ENCODE peak calls at places on chromosomes 16 and 17, in seven cellular contexts. D is astrocyte of the hippocampus; A is dermis microvascular lymphatic vessel endothelial cell; H is posterior cingulate gyrus; C is RWPE1; L is CD8-positive, alpha-beta memory T cell; Q is non-pigmented ciliary epithelial cell. J is an unnamed sample.

GRCh38 chr17:58284613-58285421 is 4.1 kb upstream of the MPO start:
- DNase-seq in D (no peak), A (no peak), H (no peak), C (no peak), L (no peak), Q (no peak), J (no peak)

GRCh38 chr16:64253525-64253924 is 868.3 kb downstream of the CDH11 start:
- DNase-seq in D (no peak), A (no peak), H (no peak), C (no peak), L (no peak), Q (no peak), J (no peak)

GRCh38 chr16:2585651-2586081 is 47.8 kb downstream of the PDPK1 start:
- DNase-seq in D (no peak), A (no peak), H (no peak), C (no peak), L (no peak), Q (no peak), J (no peak)

GRCh38 chr16:1538804-1539520 is 5.5 kb downstream of the TMEM204 start:
- DNase-seq in D (no peak), A (no peak), H (no peak), C (no peak), L (peak; percentile 48), Q (no peak), J (no peak)

GRCh38 chr17:75116681-75117080 is 6.9 kb downstream of the ARMC7 start:
- DNase-seq in D (no peak), A (no peak), H (peak; percentile 25), C (no peak), L (no peak), Q (no peak), J (no peak)

GRCh38 chr17:50637829-50638571 is 3.3 kb downstream of the ABCC3 start:
- DNase-seq in D (no peak), A (no peak), H (peak; percentile 7), C (no peak), L (no peak), Q (no peak), J (no peak)

GRCh38 chr17:73592079-73592415 is 52.2 kb downstream of the SDK2 start:
- DNase-seq in D (no peak), A (no peak), H (no peak), C (no peak), L (no peak), Q (no peak), J (no peak)

GRCh38 chr16:4272114-4272954 is 489 bp downstream of the TFAP4 start:
- DNase-seq in D (peak; percentile 56), A (no peak), H (peak; percentile 88), C (peak; percentile 36), L (peak; percentile 61), Q (no peak), J (no peak)

GRCh38 chr17:48835971-48836370 is 5.1 kb downstream of the CALCOCO2 start:
- DNase-seq in D (no peak), A (no peak), H (no peak), C (no peak), L (no peak), Q (no peak), J (no peak)

GRCh38 chr16:1532081-1532760 is 1.2 kb upstream of the TMEM204 start:
- DNase-seq in D (no peak), A (no peak), H (no peak), C (no peak), L (no peak), Q (no peak), J (no peak)

GRCh38 chr17:69485126-69485724 is 70.7 kb downstream of the MAP2K6 start:
- DNase-seq in D (no peak), A (no peak), H (no peak), C (no peak), L (no peak), Q (no peak), J (no peak)

GRCh38 chr16:12009462-12009861 is 32.9 kb downstream of the SNX29 start:
- DNase-seq in D (no peak), A (no peak), H (no peak), C (no peak), L (peak; percentile 37), Q (no peak), J (no peak)

GRCh38 chr17:3959295-3959899 is 4.8 kb downstream of the ATP2A3 start:
- DNase-seq in D (peak; percentile 76), A (no peak), H (no peak), C (peak; percentile 51), L (no peak), Q (no peak), J (no peak)

GRCh38 chr16:89536886-89537548 is 23.5 kb upstream of the RPL13 start:
- DNase-seq in D (no peak), A (peak; percentile 52), H (peak; percentile 89), C (no peak), L (no peak), Q (no peak), J (no peak)

GRCh38 chr17:49443862-49444261 is 29.2 kb upstream of the PHB1 start:
- DNase-seq in D (peak; percentile 54), A (no peak), H (no peak), C (no peak), L (no peak), Q (no peak), J (no peak)

GRCh38 chr16:31568577-31569359 is 41.1 kb downstream of the AHSP start:
- DNase-seq in D (peak; percentile 42), A (peak; percentile 0), H (no peak), C (no peak), L (no peak), Q (no peak), J (no peak)

GRCh38 chr16:78894872-78895271 is 705.7 kb downstream of the MAF start:
- DNase-seq in D (no peak), A (no peak), H (no peak), C (no peak), L (no peak), Q (no peak), J (no peak)

GRCh38 chr16:15483857-15484256 is 49.5 kb downstream of the BMERB1 start:
- DNase-seq in D (no peak), A (no peak), H (no peak), C (no peak), L (no peak), Q (no peak), J (no peak)

GRCh38 chr17:21239680-21240374 is 13.4 kb downstream of the NATD1 start:
- DNase-seq in D (peak; percentile 42), A (no peak), H (no peak), C (peak; percentile 41), L (no peak), Q (no peak), J (no peak)